ENCODE peak calls at places on chromosomes 6 and 20, in seven cellular contexts. One of them, this sample, is unnamed.

GRCh38 chr20:48544402-48545333 is 283.1 kb downstream of the PREX1 start:
- DNase-seq in K562: no peak
- DNase-seq in WERI-Rb-1: peak
- DNase-seq in adrenal gland: no peak
- DNase-seq in neural progenitor cell: no peak
- DNase-seq in AG10803: no peak
- DNase-seq in GM20000: no peak
- DNase-seq in this sample: no peak

GRCh38 chr6:85015396-85015990 is 251.1 kb upstream of the TBX18 start:
- DNase-seq in K562: peak
- DNase-seq in WERI-Rb-1: peak
- DNase-seq in adrenal gland: peak
- DNase-seq in neural progenitor cell: peak
- DNase-seq in AG10803: peak
- DNase-seq in GM20000: peak
- DNase-seq in this sample: peak

GRCh38 chr20:58981564-58982364 is 708 bp downstream of the NELFCD start:
- DNase-seq in K562: peak
- DNase-seq in WERI-Rb-1: no peak
- DNase-seq in adrenal gland: peak
- DNase-seq in neural progenitor cell: no peak
- DNase-seq in AG10803: no peak
- DNase-seq in GM20000: peak
- DNase-seq in this sample: no peak

GRCh38 chr20:17594443-17594842 is 24.6 kb downstream of the DSTN start:
- DNase-seq in K562: no peak
- DNase-seq in WERI-Rb-1: no peak
- DNase-seq in adrenal gland: no peak
- DNase-seq in neural progenitor cell: no peak
- DNase-seq in AG10803: peak
- DNase-seq in GM20000: no peak
- DNase-seq in this sample: peak

GRCh38 chr6:63597142-63598000 is 25.1 kb downstream of the LOC128125822 start:
- DNase-seq in K562: no peak
- DNase-seq in WERI-Rb-1: no peak
- DNase-seq in adrenal gland: no peak
- DNase-seq in neural progenitor cell: no peak
- DNase-seq in AG10803: no peak
- DNase-seq in GM20000: no peak
- DNase-seq in this sample: no peak

GRCh38 chr20:40769677-40770285 is 80.7 kb upstream of the MAFB start:
- DNase-seq in K562: no peak
- DNase-seq in WERI-Rb-1: no peak
- DNase-seq in adrenal gland: no peak
- DNase-seq in neural progenitor cell: no peak
- DNase-seq in AG10803: no peak
- DNase-seq in GM20000: no peak
- DNase-seq in this sample: no peak

GRCh38 chr6:148423133-148423532 is 80.5 kb downstream of the SASH1 start:
- DNase-seq in K562: no peak
- DNase-seq in WERI-Rb-1: no peak
- DNase-seq in adrenal gland: no peak
- DNase-seq in neural progenitor cell: no peak
- DNase-seq in AG10803: peak
- DNase-seq in GM20000: no peak
- DNase-seq in this sample: no peak

GRCh38 chr6:36823421-36824096 is 15.7 kb downstream of the CPNE5 start:
- DNase-seq in K562: no peak
- DNase-seq in WERI-Rb-1: no peak
- DNase-seq in adrenal gland: no peak
- DNase-seq in neural progenitor cell: no peak
- DNase-seq in AG10803: no peak
- DNase-seq in GM20000: no peak
- DNase-seq in this sample: no peak

GRCh38 chr20:63487116-63487764 is 11.6 kb downstream of the EEF1A2 start:
- DNase-seq in K562: no peak
- DNase-seq in WERI-Rb-1: no peak
- DNase-seq in adrenal gland: no peak
- DNase-seq in neural progenitor cell: no peak
- DNase-seq in AG10803: no peak
- DNase-seq in GM20000: no peak
- DNase-seq in this sample: no peak

GRCh38 chr6:159074120-159074684 is 29.4 kb upstream of the TAGAP start:
- DNase-seq in K562: peak
- DNase-seq in WERI-Rb-1: peak
- DNase-seq in adrenal gland: peak
- DNase-seq in neural progenitor cell: peak
- DNase-seq in AG10803: peak
- DNase-seq in GM20000: no peak
- DNase-seq in this sample: peak

GRCh38 chr6:134517145-134517658 is 199.3 kb upstream of the SGK1 start:
- DNase-seq in K562: no peak
- DNase-seq in WERI-Rb-1: no peak
- DNase-seq in adrenal gland: peak
- DNase-seq in neural progenitor cell: peak
- DNase-seq in AG10803: peak
- DNase-seq in GM20000: no peak
- DNase-seq in this sample: peak

GRCh38 chr6:107290491-107290890 is 168.9 kb downstream of the PDSS2 start:
- DNase-seq in K562: no peak
- DNase-seq in WERI-Rb-1: no peak
- DNase-seq in adrenal gland: no peak
- DNase-seq in neural progenitor cell: no peak
- DNase-seq in AG10803: no peak
- DNase-seq in GM20000: no peak
- DNase-seq in this sample: no peak

GRCh38 chr6:110703906-110704594 is 111.2 kb downstream of the CDK19 start:
- DNase-seq in K562: no peak
- DNase-seq in WERI-Rb-1: no peak
- DNase-seq in adrenal gland: no peak
- DNase-seq in neural progenitor cell: no peak
- DNase-seq in AG10803: peak
- DNase-seq in GM20000: no peak
- DNase-seq in this sample: no peak

GRCh38 chr6:133070410-133071043 is 170.6 kb upstream of the EYA4 start:
- DNase-seq in K562: no peak
- DNase-seq in WERI-Rb-1: no peak
- DNase-seq in adrenal gland: no peak
- DNase-seq in neural progenitor cell: no peak
- DNase-seq in AG10803: no peak
- DNase-seq in GM20000: no peak
- DNase-seq in this sample: no peak

GRCh38 chr6:34235605-34236422 is 859 bp upstream of the HMGA1 start:
- DNase-seq in K562: peak
- DNase-seq in WERI-Rb-1: peak
- DNase-seq in adrenal gland: peak
- DNase-seq in neural progenitor cell: peak
- DNase-seq in AG10803: peak
- DNase-seq in GM20000: peak
- DNase-seq in this sample: no peak

GRCh38 chr20:53708129-53708968 is 114.7 kb upstream of the ZNF217 start:
- DNase-seq in K562: no peak
- DNase-seq in WERI-Rb-1: no peak
- DNase-seq in adrenal gland: no peak
- DNase-seq in neural progenitor cell: peak
- DNase-seq in AG10803: peak
- DNase-seq in GM20000: peak
- DNase-seq in this sample: no peak

GRCh38 chr6:62285612-62286469 is at the start of gene KHDRBS2:
- DNase-seq in K562: no peak
- DNase-seq in WERI-Rb-1: peak
- DNase-seq in adrenal gland: peak
- DNase-seq in neural progenitor cell: peak
- DNase-seq in AG10803: no peak
- DNase-seq in GM20000: peak
- DNase-seq in this sample: no peak

GRCh38 chr20:57686931-57687652 is 22.7 kb downstream of the PMEPA1 start:
- DNase-seq in K562: no peak
- DNase-seq in WERI-Rb-1: no peak
- DNase-seq in adrenal gland: no peak
- DNase-seq in neural progenitor cell: no peak
- DNase-seq in AG10803: no peak
- DNase-seq in GM20000: no peak
- DNase-seq in this sample: no peak

DNA sequence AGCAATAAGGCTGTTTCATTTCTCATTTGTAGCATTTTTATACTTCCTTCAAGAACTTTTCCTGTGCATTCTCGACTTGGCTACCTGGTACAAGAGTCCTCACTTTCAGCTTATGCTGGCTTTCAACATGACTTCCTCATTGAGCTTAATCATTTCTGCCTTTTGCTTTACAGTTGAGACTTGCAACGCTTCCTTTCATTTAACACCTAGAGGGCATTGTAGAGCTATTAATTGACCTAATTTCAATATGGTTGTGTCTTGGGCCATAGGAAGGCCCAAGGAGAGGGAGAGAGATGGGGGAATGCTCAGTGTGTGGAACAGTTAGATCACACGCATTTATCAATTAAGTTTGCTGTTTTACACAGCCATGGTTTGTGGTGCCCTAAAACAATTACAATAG is 37.2 kb downstream of the SLC22A2 start:
- DNase-seq in K562: no peak
- DNase-seq in WERI-Rb-1: no peak
- DNase-seq in adrenal gland: no peak
- DNase-seq in neural progenitor cell: peak
- DNase-seq in AG10803: peak
- DNase-seq in GM20000: no peak
- DNase-seq in this sample: no peak
- TF ChIP-seq CTCF in K562: no peak
- TF ChIP-seq CTCF in WERI-Rb-1: no peak
- TF ChIP-seq CTCF in adrenal gland: no peak
- TF ChIP-seq CTCF in neural progenitor cell: peak
- TF ChIP-seq CTCF in AG10803: no peak
- TF ChIP-seq CTCF in GM20000: no peak
- TF ChIP-seq CTCF in this sample: no peak

DNA sequence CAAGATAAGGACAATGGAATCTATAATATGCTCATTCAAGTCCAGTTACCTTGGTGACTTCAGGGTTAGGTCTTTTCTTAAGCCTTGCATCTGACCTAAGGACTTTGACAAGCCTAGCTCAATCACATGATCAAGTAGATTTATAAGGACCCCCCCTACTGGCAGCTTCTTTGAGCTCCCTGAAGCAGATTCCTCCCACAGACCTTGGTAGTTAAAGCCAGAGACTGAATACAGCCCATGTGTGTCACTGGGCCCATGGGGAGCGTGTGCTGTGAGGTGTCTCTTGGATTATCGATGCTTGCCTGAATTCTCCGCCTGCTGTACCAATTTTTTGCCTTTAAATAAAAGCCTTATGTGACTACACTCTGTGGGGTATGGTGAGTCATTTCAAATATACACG is 372.7 kb upstream of the RGS17 start:
- DNase-seq in K562: no peak
- DNase-seq in WERI-Rb-1: peak
- DNase-seq in adrenal gland: no peak
- DNase-seq in neural progenitor cell: peak
- DNase-seq in AG10803: no peak
- DNase-seq in GM20000: no peak
- DNase-seq in this sample: peak
- TF ChIP-seq CTCF in K562: no peak
- TF ChIP-seq CTCF in WERI-Rb-1: peak
- TF ChIP-seq CTCF in adrenal gland: no peak
- TF ChIP-seq CTCF in neural progenitor cell: peak
- TF ChIP-seq CTCF in AG10803: no peak
- TF ChIP-seq CTCF in GM20000: no peak
- TF ChIP-seq CTCF in this sample: no peak

GRCh38 chr6:167120557-167121030 is 2.3 kb upstream of the CCR6 start:
- DNase-seq in K562: no peak
- DNase-seq in WERI-Rb-1: no peak
- DNase-seq in adrenal gland: no peak
- DNase-seq in neural progenitor cell: no peak
- DNase-seq in AG10803: no peak
- DNase-seq in GM20000: no peak
- DNase-seq in this sample: no peak
- TF ChIP-seq CTCF in K562: no peak
- TF ChIP-seq CTCF in WERI-Rb-1: no peak
- TF ChIP-seq CTCF in adrenal gland: no peak
- TF ChIP-seq CTCF in neural progenitor cell: no peak
- TF ChIP-seq CTCF in AG10803: no peak
- TF ChIP-seq CTCF in GM20000: no peak
- TF ChIP-seq CTCF in this sample: no peak

GRCh38 chr20:25341716-25342680 is 48.6 kb downstream of the ABHD12 start:
- DNase-seq in K562: no peak
- DNase-seq in WERI-Rb-1: no peak
- DNase-seq in adrenal gland: no peak
- DNase-seq in neural progenitor cell: no peak
- DNase-seq in AG10803: peak
- DNase-seq in GM20000: no peak
- DNase-seq in this sample: no peak

GRCh38 chr20:25339608-25340007 is 51.0 kb downstream of the ABHD12 start:
- DNase-seq in K562: no peak
- DNase-seq in WERI-Rb-1: no peak
- DNase-seq in adrenal gland: no peak
- DNase-seq in neural progenitor cell: no peak
- DNase-seq in AG10803: no peak
- DNase-seq in GM20000: no peak
- DNase-seq in this sample: no peak

GRCh38 chr20:25336561-25337422 is 53.8 kb downstream of the ABHD12 start:
- DNase-seq in K562: no peak
- DNase-seq in WERI-Rb-1: peak
- DNase-seq in adrenal gland: no peak
- DNase-seq in neural progenitor cell: peak
- DNase-seq in AG10803: no peak
- DNase-seq in GM20000: no peak
- DNase-seq in this sample: peak

GRCh38 chr20:25340380-25340779 is 50.3 kb downstream of the ABHD12 start:
- DNase-seq in K562: no peak
- DNase-seq in WERI-Rb-1: no peak
- DNase-seq in adrenal gland: no peak
- DNase-seq in neural progenitor cell: no peak
- DNase-seq in AG10803: no peak
- DNase-seq in GM20000: no peak
- DNase-seq in this sample: no peak

DNA sequence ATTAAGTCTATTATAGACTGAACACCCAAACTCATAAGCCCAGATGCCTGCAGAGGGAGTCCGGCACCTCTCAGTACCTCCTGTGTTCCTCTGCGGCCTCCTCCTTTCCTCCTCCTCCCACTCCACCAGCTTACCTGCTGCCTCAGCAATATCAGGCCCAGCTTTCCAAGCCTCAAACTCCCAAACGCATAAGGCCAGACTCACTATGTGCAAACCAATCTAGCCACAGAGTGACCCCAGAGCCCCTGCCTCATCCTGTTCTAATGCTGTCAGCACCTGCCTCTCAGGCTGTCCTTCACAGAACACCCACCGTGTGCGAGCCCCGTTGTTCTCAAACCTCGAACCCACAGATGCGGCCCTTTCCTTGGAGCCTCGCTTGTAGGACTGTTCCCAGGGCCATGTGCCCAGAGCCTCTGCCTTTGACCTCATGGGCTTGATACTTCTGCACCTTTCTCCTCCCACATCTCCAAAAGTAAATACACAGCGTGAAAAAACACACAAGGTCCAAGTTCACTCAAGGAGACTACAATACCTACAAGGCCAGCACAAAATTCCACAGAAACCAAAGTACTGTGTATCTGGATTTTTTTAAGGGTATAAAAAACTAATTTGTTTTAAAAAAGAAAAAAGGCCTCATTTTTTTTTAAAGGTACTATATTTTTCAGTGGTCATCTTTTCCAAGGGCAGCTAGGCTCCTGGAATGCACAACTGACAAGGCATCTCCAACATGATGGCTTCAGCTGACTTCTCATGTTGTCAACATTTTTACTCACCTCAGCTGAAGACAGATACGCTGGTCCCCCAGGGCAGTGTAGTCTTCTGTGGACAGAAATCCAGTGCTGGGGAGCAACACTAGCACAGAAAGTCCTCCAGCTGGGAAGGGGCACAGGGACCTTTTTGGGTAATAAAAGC is 52.3 kb downstream of the ABHD12 start:
- DNase-seq in K562: no peak
- DNase-seq in WERI-Rb-1: no peak
- DNase-seq in adrenal gland: no peak
- DNase-seq in neural progenitor cell: no peak
- DNase-seq in AG10803: no peak
- DNase-seq in GM20000: no peak
- DNase-seq in this sample: no peak
- TF ChIP-seq CTCF in K562: no peak
- TF ChIP-seq CTCF in WERI-Rb-1: no peak
- TF ChIP-seq CTCF in adrenal gland: no peak
- TF ChIP-seq CTCF in neural progenitor cell: no peak
- TF ChIP-seq CTCF in AG10803: no peak
- TF ChIP-seq CTCF in GM20000: no peak
- TF ChIP-seq CTCF in this sample: no peak